ENCODE peak calls at places on chromosomes 2 and 18, in five cellular contexts. One of them, this sample, is unnamed.

GRCh38 chr2:128016620-128017019 is 11.2 kb downstream of the SAP130 start:
- DNase-seq in astrocyte: peak; percentile 14
- DNase-seq in fibroblast of lung: peak; percentile 39
- DNase-seq in PC-9: no peak
- DNase-seq in heart right ventricle: no peak
- DNase-seq in this sample: no peak

GRCh38 chr2:67215636-67216035 is 181.5 kb upstream of the ETAA1 start:
- DNase-seq in PC-9: no peak
- DNase-seq in astrocyte: no peak
- DNase-seq in fibroblast of lung: peak; percentile 64
- DNase-seq in heart right ventricle: no peak
- DNase-seq in this sample: no peak

GRCh38 chr2:179692610-179693009 is 168.8 kb downstream of the ZNF385B start:
- DNase-seq in PC-9: peak; percentile 16
- DNase-seq in heart right ventricle: no peak
- DNase-seq in fibroblast of lung: no peak
- DNase-seq in astrocyte: no peak
- DNase-seq in this sample: no peak

GRCh38 chr2:33136570-33136969 is 189.8 kb downstream of the LTBP1 start:
- DNase-seq in astrocyte: no peak
- DNase-seq in fibroblast of lung: peak; percentile 62
- DNase-seq in PC-9: no peak
- DNase-seq in heart right ventricle: no peak
- DNase-seq in this sample: no peak

GRCh38 chr2:105179469-105180372 is 61.8 kb upstream of the GPR45 start:
- DNase-seq in heart right ventricle: peak; percentile 18
- DNase-seq in fibroblast of lung: peak; percentile 60
- DNase-seq in PC-9: peak; percentile 31
- DNase-seq in astrocyte: peak; percentile 79
- DNase-seq in this sample: no peak

GRCh38 chr18:48831802-48832201 is 119.0 kb downstream of the SMAD7 start:
- DNase-seq in astrocyte: no peak
- DNase-seq in fibroblast of lung: no peak
- DNase-seq in PC-9: no peak
- DNase-seq in heart right ventricle: no peak
- DNase-seq in this sample: no peak

GRCh38 chr2:159265171-159265576 is 21.3 kb downstream of the WDSUB1 start:
- DNase-seq in astrocyte: peak; percentile 76
- DNase-seq in fibroblast of lung: no peak
- DNase-seq in PC-9: no peak
- DNase-seq in heart right ventricle: no peak
- DNase-seq in this sample: no peak

GRCh38 chr18:55421612-55422381 is 166.2 kb downstream of the TCF4 start:
- DNase-seq in astrocyte: peak; percentile 53
- DNase-seq in heart right ventricle: peak; percentile 29
- DNase-seq in PC-9: no peak
- DNase-seq in fibroblast of lung: peak; percentile 74
- DNase-seq in this sample: no peak

GRCh38 chr2:7450188-7451156 is 533.3 kb downstream of the RNF144A start:
- DNase-seq in PC-9: no peak
- DNase-seq in fibroblast of lung: no peak
- DNase-seq in astrocyte: no peak
- DNase-seq in heart right ventricle: no peak
- DNase-seq in this sample: no peak

GRCh38 chr2:236086971-236087465 is 81.2 kb downstream of the GBX2 start:
- DNase-seq in fibroblast of lung: no peak
- DNase-seq in PC-9: no peak
- DNase-seq in heart right ventricle: no peak
- DNase-seq in astrocyte: no peak
- DNase-seq in this sample: no peak

GRCh38 chr2:147588191-147588590 is 256.6 kb upstream of the ACVR2A start:
- DNase-seq in astrocyte: peak; percentile 90
- DNase-seq in fibroblast of lung: peak; percentile 9
- DNase-seq in PC-9: no peak
- DNase-seq in heart right ventricle: no peak
- DNase-seq in this sample: peak; percentile 7

GRCh38 chr2:186755066-186755465 is 61.2 kb downstream of the FAM171B start:
- DNase-seq in PC-9: no peak
- DNase-seq in astrocyte: peak; percentile 61
- DNase-seq in fibroblast of lung: peak; percentile 39
- DNase-seq in heart right ventricle: no peak
- DNase-seq in this sample: no peak

GRCh38 chr2:1309507-1309906 is 103.8 kb upstream of the TPO start:
- DNase-seq in fibroblast of lung: no peak
- DNase-seq in heart right ventricle: no peak
- DNase-seq in PC-9: no peak
- DNase-seq in astrocyte: no peak
- DNase-seq in this sample: no peak

GRCh38 chr2:25618676-25619075 is 54.7 kb downstream of the DTNB start:
- DNase-seq in astrocyte: peak; percentile 87
- DNase-seq in heart right ventricle: no peak
- DNase-seq in PC-9: no peak
- DNase-seq in fibroblast of lung: peak; percentile 51
- DNase-seq in this sample: peak; percentile 33

GRCh38 chr2:29114841-29115609 is at the start of gene CLIP4:
- DNase-seq in heart right ventricle: peak; percentile 42
- DNase-seq in fibroblast of lung: peak; percentile 60
- DNase-seq in PC-9: peak; percentile 43
- DNase-seq in astrocyte: peak; percentile 67
- DNase-seq in this sample: no peak

GRCh38 chr2:217990791-217991465 is 11.9 kb downstream of the TNS1 start:
- DNase-seq in heart right ventricle: no peak
- DNase-seq in PC-9: no peak
- DNase-seq in astrocyte: no peak
- DNase-seq in fibroblast of lung: no peak
- DNase-seq in this sample: no peak

GRCh38 chr2:212929116-212929515 is 222.3 kb downstream of the IKZF2 start:
- DNase-seq in heart right ventricle: no peak
- DNase-seq in PC-9: no peak
- DNase-seq in fibroblast of lung: no peak
- DNase-seq in astrocyte: no peak
- DNase-seq in this sample: no peak

GRCh38 chr2:143428700-143429099 is 299.5 kb downstream of the ARHGAP15 start:
- DNase-seq in PC-9: no peak
- DNase-seq in astrocyte: no peak
- DNase-seq in fibroblast of lung: no peak
- DNase-seq in heart right ventricle: no peak
- DNase-seq in this sample: no peak

GRCh38 chr2:21369787-21370186 is 246.0 kb downstream of the TDRD15 start:
- DNase-seq in PC-9: no peak
- DNase-seq in fibroblast of lung: no peak
- DNase-seq in heart right ventricle: no peak
- DNase-seq in astrocyte: no peak
- DNase-seq in this sample: no peak

GRCh38 chr2:21371499-21372003 is 247.8 kb downstream of the TDRD15 start:
- DNase-seq in heart right ventricle: no peak
- DNase-seq in astrocyte: no peak
- DNase-seq in fibroblast of lung: no peak
- DNase-seq in PC-9: no peak
- DNase-seq in this sample: no peak

GRCh38 chr2:21367421-21367820 is 243.7 kb downstream of the TDRD15 start:
- DNase-seq in fibroblast of lung: peak; percentile 5
- DNase-seq in PC-9: peak; percentile 11
- DNase-seq in heart right ventricle: no peak
- DNase-seq in astrocyte: no peak
- DNase-seq in this sample: no peak

GRCh38 chr2:21372654-21373053 is 248.9 kb downstream of the TDRD15 start:
- DNase-seq in fibroblast of lung: peak; percentile 18
- DNase-seq in astrocyte: no peak
- DNase-seq in PC-9: no peak
- DNase-seq in heart right ventricle: no peak
- DNase-seq in this sample: no peak
- TF ChIP-seq CTCF in fibroblast of lung: peak; percentile 49
- TF ChIP-seq CTCF in astrocyte: peak; percentile 15
- TF ChIP-seq CTCF in PC-9: peak; percentile 46
- TF ChIP-seq CTCF in heart right ventricle: peak; percentile 17
- TF ChIP-seq CTCF in this sample: peak; percentile 31

GRCh38 chr2:69989017-69989416 is 27.6 kb upstream of the ASPRV1 start:
- DNase-seq in PC-9: peak; percentile 58
- DNase-seq in fibroblast of lung: no peak
- DNase-seq in heart right ventricle: no peak
- DNase-seq in astrocyte: no peak
- DNase-seq in this sample: no peak

GRCh38 chr2:69988086-69988635 is 26.7 kb upstream of the ASPRV1 start:
- DNase-seq in astrocyte: no peak
- DNase-seq in PC-9: no peak
- DNase-seq in heart right ventricle: no peak
- DNase-seq in fibroblast of lung: no peak
- DNase-seq in this sample: no peak

GRCh38 chr2:69986691-69987090 is 25.3 kb upstream of the ASPRV1 start:
- DNase-seq in heart right ventricle: no peak
- DNase-seq in astrocyte: no peak
- DNase-seq in PC-9: no peak
- DNase-seq in fibroblast of lung: no peak
- DNase-seq in this sample: no peak

GRCh38 chr2:69992310-69993047 is 31.0 kb upstream of the ASPRV1 start:
- DNase-seq in heart right ventricle: no peak
- DNase-seq in fibroblast of lung: no peak
- DNase-seq in astrocyte: no peak
- DNase-seq in PC-9: no peak
- DNase-seq in this sample: no peak

DNA sequence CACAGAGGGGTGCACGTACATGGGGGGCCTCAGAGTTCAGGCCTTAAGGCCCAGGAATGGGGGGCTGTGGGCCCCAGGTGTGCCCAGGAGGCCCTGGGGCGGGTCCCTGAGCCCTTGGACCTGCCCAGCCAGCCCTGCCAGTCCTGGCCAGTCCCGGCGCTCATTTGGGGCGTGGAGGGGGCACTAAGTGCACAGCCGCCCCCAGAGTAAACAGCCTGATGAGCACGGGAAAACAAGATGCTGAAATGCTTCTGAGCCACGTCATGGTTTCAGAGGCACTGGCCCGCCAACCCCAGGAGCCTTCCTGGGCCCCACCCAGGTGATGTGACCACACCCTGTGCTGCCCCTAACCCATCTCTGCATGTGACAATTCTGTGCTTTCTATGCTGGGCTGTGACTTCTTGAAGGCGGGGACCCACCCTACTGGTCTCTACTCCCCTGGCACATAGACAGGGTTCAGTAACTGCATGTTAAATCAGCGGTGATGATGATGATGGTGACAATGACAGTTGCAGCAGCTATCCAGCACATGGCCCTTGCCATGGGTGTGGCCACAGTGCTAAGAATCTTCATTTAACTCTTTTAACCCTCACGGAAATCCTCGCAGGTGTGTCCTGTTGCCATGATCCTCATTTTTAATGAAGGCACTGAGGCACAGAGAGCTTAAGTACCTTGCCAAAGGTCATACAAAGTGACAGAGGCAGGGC is 28.1 kb upstream of the ASPRV1 start:
- DNase-seq in heart right ventricle: no peak
- DNase-seq in fibroblast of lung: no peak
- DNase-seq in PC-9: peak; percentile 73
- DNase-seq in astrocyte: no peak
- DNase-seq in this sample: no peak
- H3K4me3 ChIP-seq in heart right ventricle: no peak overlapping the region
- H3K4me3 ChIP-seq in fibroblast of lung: no peak overlapping the region
- H3K4me3 ChIP-seq in PC-9: peak overlapping the region; percentile 28
- H3K4me3 ChIP-seq in astrocyte: no peak overlapping the region
- H3K4me3 ChIP-seq in this sample: no peak overlapping the region

GRCh38 chr18:2704541-2704940 is 49.0 kb downstream of the SMCHD1 start:
- DNase-seq in heart right ventricle: no peak
- DNase-seq in astrocyte: no peak
- DNase-seq in PC-9: no peak
- DNase-seq in fibroblast of lung: no peak
- DNase-seq in this sample: no peak

GRCh38 chr18:2709316-2709715 is 53.8 kb downstream of the SMCHD1 start:
- DNase-seq in heart right ventricle: no peak
- DNase-seq in fibroblast of lung: no peak
- DNase-seq in astrocyte: no peak
- DNase-seq in PC-9: no peak
- DNase-seq in this sample: no peak

GRCh38 chr18:2706903-2707302 is 51.4 kb downstream of the SMCHD1 start:
- DNase-seq in heart right ventricle: no peak
- DNase-seq in PC-9: no peak
- DNase-seq in fibroblast of lung: no peak
- DNase-seq in astrocyte: no peak
- DNase-seq in this sample: no peak

DNA sequence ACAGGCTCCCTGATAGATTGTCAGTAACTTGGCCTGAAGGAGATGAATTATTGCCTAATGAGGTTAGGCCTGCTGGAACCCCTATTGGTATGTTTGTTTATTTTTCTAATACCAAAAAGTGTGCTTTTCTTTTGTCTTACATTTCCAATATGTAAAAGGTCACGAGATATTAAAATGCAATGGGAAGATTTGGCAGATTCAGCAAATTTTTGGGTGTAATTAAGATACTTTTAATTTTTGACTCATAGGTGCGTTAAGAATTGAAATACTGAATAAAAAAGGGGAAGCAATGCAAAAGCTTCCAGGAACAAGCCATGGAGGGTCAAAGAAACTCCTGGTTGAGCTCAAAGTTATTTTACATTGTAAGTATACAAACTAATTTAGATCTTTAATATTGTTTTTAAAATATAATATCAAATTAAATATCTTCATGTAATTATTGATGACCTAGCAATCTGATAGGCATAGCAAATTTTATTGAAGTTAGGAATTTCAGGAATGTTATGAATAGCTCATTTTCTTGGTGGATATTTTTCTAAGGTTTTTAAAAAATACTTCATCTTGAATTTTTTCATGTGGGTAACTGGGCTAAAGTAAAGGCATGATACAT is 52.1 kb downstream of the SMCHD1 start:
- DNase-seq in PC-9: no peak
- DNase-seq in heart right ventricle: no peak
- DNase-seq in fibroblast of lung: no peak
- DNase-seq in astrocyte: no peak
- DNase-seq in this sample: no peak
- H3K36me3 ChIP-seq in PC-9: peaks cover 30% of the 10 kb centered on the region
- H3K36me3 ChIP-seq in heart right ventricle: peaks cover 96% of the 10 kb centered on the region
- H3K36me3 ChIP-seq in fibroblast of lung: peaks cover 8% of the 10 kb centered on the region
- H3K36me3 ChIP-seq in astrocyte: peaks cover 36% of the 10 kb centered on the region
- H3K36me3 ChIP-seq in this sample: peaks cover 10% of the 10 kb centered on the region

DNA sequence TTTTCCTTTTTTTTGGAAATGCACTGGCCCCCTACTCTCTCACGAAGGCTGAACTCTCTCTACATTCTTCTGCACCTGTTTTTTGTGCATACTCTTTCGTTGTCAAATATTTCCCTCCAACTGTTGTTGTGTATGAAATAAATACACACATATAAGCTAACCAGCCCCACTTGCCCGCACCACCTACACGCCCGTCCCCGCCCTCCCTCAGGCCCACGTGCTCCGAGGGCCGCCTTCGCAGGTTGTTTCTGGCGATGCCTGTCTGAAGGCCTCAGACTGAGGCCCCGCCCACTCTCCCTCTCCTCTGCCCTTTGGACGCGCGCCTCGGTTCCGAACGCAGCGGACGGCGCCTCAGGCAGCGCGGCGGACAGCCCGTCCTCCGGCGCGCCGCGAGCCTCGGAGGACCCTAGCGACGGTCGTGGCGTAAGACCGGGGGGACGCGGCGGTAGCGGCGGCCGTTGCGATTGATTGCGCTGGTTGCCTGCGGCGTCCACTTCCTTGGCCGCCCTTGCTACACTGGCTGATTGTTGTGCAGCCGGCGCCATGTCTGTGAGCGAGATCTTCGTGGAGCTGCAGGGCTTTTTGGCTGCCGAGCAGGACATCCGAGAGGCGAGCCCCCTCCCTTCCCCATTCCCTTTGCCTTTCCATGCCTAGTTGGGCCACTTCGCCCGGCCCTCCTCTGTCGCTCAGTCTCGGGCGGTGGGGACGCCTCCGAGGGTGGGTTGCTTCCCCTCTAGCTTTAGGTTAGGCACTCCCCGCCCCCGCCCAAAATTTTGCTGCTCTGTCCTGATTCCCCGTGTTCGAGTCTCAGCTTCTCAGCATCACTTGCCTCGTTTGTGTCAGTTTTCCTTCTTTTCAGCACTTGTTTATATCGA is at the start of gene TSN:
- DNase-seq in astrocyte: peak; percentile 89
- DNase-seq in PC-9: peak; percentile 98
- DNase-seq in heart right ventricle: peak; percentile 98
- DNase-seq in fibroblast of lung: peak; percentile 96
- DNase-seq in this sample: peak; percentile 70
- TF ChIP-seq CTCF in astrocyte: no peak
- TF ChIP-seq CTCF in PC-9: no peak
- TF ChIP-seq CTCF in heart right ventricle: no peak
- TF ChIP-seq CTCF in fibroblast of lung: no peak
- TF ChIP-seq CTCF in this sample: no peak

This sample was measured in BJ.